ENCODE peak calls at places on chromosomes 6 and 20, in five cellular contexts. H is gastrocnemius medialis, D is left ventricle myocardium inferior, Q is kidney, G is body of pancreas. B is an unnamed sample.

GRCh38 chr20:37897008-37897548 is 5.8 kb upstream of the VSTM2L start:
- DNase-seq in H (no peak), D (peak; percentile 23), Q (no peak), G (no peak), B (no peak)

GRCh38 chr6:72619883-72620696 is 1.8 kb upstream of the KCNQ5 start:
- DNase-seq in D (peak; percentile 18), G (peak; percentile 65), Q (peak; percentile 76), H (peak; percentile 65), B (peak; percentile 44)

GRCh38 chr20:40513010-40513409 is 176.0 kb downstream of the MAFB start:
- DNase-seq in Q (no peak), D (no peak), G (no peak), H (no peak), B (no peak)

GRCh38 chr20:47915495-47915894 is 130.2 kb upstream of the SULF2 start:
- DNase-seq in D (no peak), Q (no peak), H (no peak), G (no peak), B (no peak)

GRCh38 chr20:25538838-25539665 is 46.3 kb downstream of the NINL start:
- DNase-seq in Q (no peak), D (peak; percentile 40), H (no peak), G (peak; percentile 23), B (peak; percentile 82)

GRCh38 chr20:23253524-23253923 is 97.1 kb upstream of the NXT1 start:
- DNase-seq in Q (no peak), H (no peak), G (no peak), D (no peak), B (no peak)

GRCh38 chr20:32037929-32038328 is 14.1 kb upstream of the HCK start:
- DNase-seq in Q (no peak), D (no peak), H (no peak), G (no peak), B (no peak)

GRCh38 chr20:13105071-13105470 is 96.3 kb downstream of the SPTLC3 start:
- DNase-seq in H (no peak), Q (no peak), G (no peak), D (no peak), B (no peak)

GRCh38 chr20:5688431-5688972 is 61.7 kb upstream of the SHLD1 start:
- DNase-seq in H (no peak), D (peak; percentile 25), G (no peak), Q (peak; percentile 79), B (no peak)

GRCh38 chr6:35049346-35049745 is 91.8 kb downstream of the TCP11 start:
- DNase-seq in Q (no peak), D (no peak), G (no peak), H (no peak), B (no peak)

GRCh38 chr6:33298773-33299236 is at the start of gene RGL2:
- DNase-seq in H (peak; percentile 80), Q (peak; percentile 97), G (peak; percentile 78), D (peak; percentile 91), B (peak; percentile 91)

GRCh38 chr6:16324622-16325225 is 86.3 kb downstream of the GMPR start:
- DNase-seq in D (no peak), G (no peak), H (no peak), Q (no peak), B (no peak)

GRCh38 chr20:48102821-48103635 is 317.7 kb upstream of the SULF2 start:
- DNase-seq in G (no peak), D (no peak), Q (no peak), H (no peak), B (no peak)

GRCh38 chr6:49001856-49002255 is 461.2 kb downstream of the MMUT start:
- DNase-seq in Q (no peak), D (no peak), H (no peak), G (no peak), B (no peak)

GRCh38 chr6:85360794-85361642 is 88.9 kb upstream of the NT5E start:
- DNase-seq in G (no peak), D (no peak), Q (no peak), H (no peak), B (no peak)

GRCh38 chr6:143183735-143184134 is 123.0 kb downstream of the AIG1 start:
- DNase-seq in Q (no peak), G (no peak), D (no peak), H (no peak), B (no peak)

GRCh38 chr20:62237772-62238568 is at the start of gene OSBPL2:
- DNase-seq in H (peak; percentile 99), Q (peak; percentile 100), D (peak; percentile 98), G (peak; percentile 99), B (peak; percentile 100)
- TF ChIP-seq CTCF in H (no peak), Q (peak; percentile 5), D (no peak), G (no peak), B (no peak)

DNA sequence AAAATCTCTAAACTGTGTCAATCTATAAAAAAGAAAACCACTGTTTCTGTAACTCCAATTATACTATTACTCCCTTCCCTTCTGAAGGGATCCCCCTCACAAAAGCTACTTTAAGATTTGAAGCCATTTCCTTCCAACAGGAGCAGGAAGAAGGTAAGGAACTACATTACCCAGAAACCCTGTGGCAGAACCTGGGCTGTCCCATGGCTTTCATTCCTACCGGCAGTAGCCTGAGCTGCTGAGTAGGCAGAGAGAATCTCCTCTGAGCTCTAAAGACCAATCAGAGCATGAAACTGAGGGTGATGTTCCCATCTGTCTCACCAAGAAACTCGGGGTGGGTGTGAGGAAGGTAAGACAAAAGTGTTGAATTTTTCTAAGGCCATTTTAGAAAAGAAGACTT is 108.0 kb upstream of the LRFN2 start:
- DNase-seq in H (no peak), G (peak; percentile 33), Q (no peak), D (no peak), B (no peak)
- H3K4me1 ChIP-seq in H (no peaks in the 10 kb centered on the region), G (no peaks in the 10 kb centered on the region), Q (no peaks in the 10 kb centered on the region), D (no peaks in the 10 kb centered on the region), B (no peaks in the 10 kb centered on the region)

GRCh38 chr6:82182756-82183155 is 64.8 kb downstream of the IBTK start:
- DNase-seq in H (no peak), G (no peak), D (no peak), Q (no peak), B (no peak)

GRCh38 chr6:82176616-82177015 is 70.9 kb downstream of the IBTK start:
- DNase-seq in D (no peak), G (no peak), H (no peak), Q (no peak), B (no peak)

GRCh38 chr6:82179415-82179814 is 68.1 kb downstream of the IBTK start:
- DNase-seq in H (no peak), G (no peak), Q (no peak), D (no peak), B (no peak)

GRCh38 chr6:82178759-82179112 is 68.8 kb downstream of the IBTK start:
- DNase-seq in D (no peak), G (no peak), H (no peak), Q (no peak), B (no peak)

GRCh38 chr6:82178084-82178758 is 69.3 kb downstream of the IBTK start:
- DNase-seq in D (no peak), G (no peak), Q (no peak), H (no peak), B (no peak)
- TF ChIP-seq CTCF in D (peak; percentile 79), G (peak; percentile 28), Q (no peak), H (peak; percentile 20), B (no peak)

GRCh38 chr6:22024973-22025467 is 271.8 kb downstream of the PRL start:
- DNase-seq in H (no peak), D (no peak), Q (no peak), G (no peak), B (no peak)
- H3K4me1 ChIP-seq in H (peaks cover 15% of the 10 kb centered on the region), D (peaks cover 37% of the 10 kb centered on the region), Q (no peaks in the 10 kb centered on the region), G (no peaks in the 10 kb centered on the region), B (no peaks in the 10 kb centered on the region)

B was measured in right lobe of liver.